ENCODE peak calls at places on chromosomes 16 and 17, in six cellular contexts. Q is gastrocnemius medialis, G is mesenchymal stem cell, Y is iPS DF 6.9, R is SJSA1, O is heart right ventricle. F is an unnamed sample. For H3K27me3, the result is how much of the 10 kb centered on the place peaks cover.

GRCh38 chr16:66754211-66754610 is 2.8 kb upstream of the DYNC1LI2 start:
- DNase-seq in Q (no peak), G (no peak), Y (no peak), R (no peak), O (no peak), F (no peak)

GRCh38 chr17:1865252-1866037 is 35.6 kb downstream of the RPA1 start:
- DNase-seq in Q (no peak), G (peak), Y (peak), R (no peak), O (no peak), F (peak)

GRCh38 chr17:13755851-13756250 is 154.1 kb upstream of the HS3ST3A1 start:
- DNase-seq in Q (no peak), G (no peak), Y (no peak), R (no peak), O (no peak), F (no peak)

GRCh38 chr17:82870541-82870940 is 30.7 kb upstream of the ZNF750 start:
- DNase-seq in Q (no peak), G (no peak), Y (no peak), R (no peak), O (no peak), F (no peak)

GRCh38 chr17:42781639-42782401 is 1.4 kb downstream of the WNK4 start:
- DNase-seq in Q (no peak), G (no peak), Y (no peak), R (no peak), O (no peak), F (no peak)

GRCh38 chr17:21289902-21290571 is 5.5 kb downstream of the MAP2K3 start:
- DNase-seq in Q (peak), G (no peak), Y (no peak), R (no peak), O (peak), F (no peak)

GRCh38 chr16:88030498-88030897 is 79.3 kb downstream of the BANP start:
- DNase-seq in Q (no peak), G (no peak), Y (no peak), R (no peak), O (no peak), F (no peak)

GRCh38 chr16:9297437-9298113 is 206.1 kb downstream of the HAPSTR1 start:
- DNase-seq in Q (no peak), G (no peak), Y (peak), R (no peak), O (peak), F (no peak)

GRCh38 chr17:15026088-15026487 is 239.0 kb downstream of the PMP22 start:
- DNase-seq in Q (no peak), G (no peak), Y (no peak), R (no peak), O (no peak), F (no peak)

GRCh38 chr17:79952265-79952877 is 83.3 kb downstream of the TBC1D16 start:
- DNase-seq in Q (no peak), G (no peak), Y (no peak), R (peak), O (no peak), F (no peak)

GRCh38 chr17:28612936-28613872 is 781 bp downstream of the RSKR start:
- DNase-seq in Q (no peak), G (peak), Y (no peak), R (no peak), O (no peak), F (peak)

GRCh38 chr16:69613283-69614154 is 47.8 kb downstream of the NFAT5 start:
- DNase-seq in Q (peak), G (peak), Y (no peak), R (no peak), O (no peak), F (peak)

GRCh38 chr16:69566437-69567030 is 768 bp downstream of the NFAT5 start:
- DNase-seq in Q (peak), G (peak), Y (no peak), R (peak), O (peak), F (peak)

GRCh38 chr16:20826039-20826566 is 19.8 kb downstream of the REXO5 start:
- DNase-seq in Q (no peak), G (no peak), Y (no peak), R (no peak), O (no peak), F (no peak)

GRCh38 chr16:71442041-71442440 is at the start of gene TLE7:
- DNase-seq in Q (no peak), G (no peak), Y (no peak), R (no peak), O (no peak), F (no peak)

GRCh38 chr17:2691965-2692780 is 19.4 kb downstream of the CLUH start:
- DNase-seq in Q (no peak), G (no peak), Y (no peak), R (peak), O (no peak), F (no peak)

GRCh38 chr17:19729900-19730299 is 13.5 kb upstream of the SLC47A2 start:
- DNase-seq in Q (no peak), G (no peak), Y (no peak), R (no peak), O (no peak), F (no peak)

GRCh38 chr16:25093208-25094061 is 18.1 kb upstream of the LCMT1 start:
- DNase-seq in Q (no peak), G (no peak), Y (no peak), R (no peak), O (no peak), F (no peak)

GRCh38 chr16:74724820-74725549 is 24.3 kb upstream of the MLKL start:
- DNase-seq in Q (no peak), G (no peak), Y (no peak), R (peak), O (no peak), F (no peak)

GRCh38 chr17:44496815-44497214 is 6.4 kb downstream of the GPATCH8 start:
- DNase-seq in Q (no peak), G (no peak), Y (no peak), R (no peak), O (no peak), F (no peak)

GRCh38 chr16:31224092-31224955 is 7.4 kb upstream of the PYDC1 start:
- DNase-seq in Q (no peak), G (no peak), Y (no peak), R (no peak), O (no peak), F (no peak)

GRCh38 chr17:64617125-64617780 is 44.9 kb downstream of the SMURF2 start:
- DNase-seq in Q (no peak), G (no peak), Y (no peak), R (no peak), O (no peak), F (no peak)

GRCh38 chr16:66714659-66715307 is 18.2 kb upstream of the CMTM4 start:
- DNase-seq in Q (no peak), G (no peak), Y (no peak), R (no peak), O (no peak), F (peak)

GRCh38 chr17:64683791-64684190 is 21.7 kb upstream of the SMURF2 start:
- DNase-seq in Q (no peak), G (no peak), Y (no peak), R (peak), O (no peak), F (no peak)

GRCh38 chr17:76578376-76578775 is 7.3 kb downstream of the ST6GALNAC2 start:
- DNase-seq in Q (no peak), G (no peak), Y (no peak), R (no peak), O (no peak), F (peak)

GRCh38 chr16:64459821-64460220 is 662.0 kb downstream of the CDH11 start:
- DNase-seq in Q (no peak), G (peak), Y (no peak), R (no peak), O (no peak), F (peak)

GRCh38 chr17:7922499-7923289 is 6.6 kb upstream of the RNF227 start:
- DNase-seq in Q (peak), G (peak), Y (no peak), R (peak), O (peak), F (peak)

GRCh38 chr16:88536510-88536909 is 33.7 kb upstream of the ZC3H18 start:
- DNase-seq in Q (no peak), G (no peak), Y (no peak), R (no peak), O (no peak), F (no peak)

GRCh38 chr16:51919736-51920135 is 627.2 kb downstream of the TOX3 start:
- DNase-seq in Q (no peak), G (no peak), Y (no peak), R (no peak), O (no peak), F (peak)

GRCh38 chr16:58026705-58027340 is 1.3 kb downstream of the MMP15 start:
- DNase-seq in Q (no peak), G (peak), Y (no peak), R (no peak), O (peak), F (no peak)

GRCh38 chr16:58236831-58237230 is 38.9 kb upstream of the CSNK2A2 start:
- DNase-seq in Q (no peak), G (no peak), Y (no peak), R (no peak), O (no peak), F (no peak)

GRCh38 chr16:14489460-14489859 is 140.6 kb downstream of the PARN start:
- DNase-seq in Q (no peak), G (peak), Y (no peak), R (no peak), O (no peak), F (no peak)

GRCh38 chr16:67198238-67198734 is 645 bp upstream of the ELMO3 start:
- DNase-seq in Q (no peak), G (peak), Y (no peak), R (no peak), O (no peak), F (peak)

GRCh38 chr17:45406107-45406506 is 26.6 kb downstream of the ARHGAP27 start:
- DNase-seq in Q (no peak), G (no peak), Y (no peak), R (no peak), O (no peak), F (no peak)

GRCh38 chr16:49283376-49284049 is 1.9 kb upstream of the CBLN1 start:
- DNase-seq in Q (no peak), G (no peak), Y (no peak), R (no peak), O (no peak), F (no peak)

GRCh38 chr16:49287572-49287971 is 5.9 kb upstream of the CBLN1 start:
- DNase-seq in Q (no peak), G (no peak), Y (no peak), R (no peak), O (no peak), F (no peak)

GRCh38 chr16:49281843-49282642 is 405 bp upstream of the CBLN1 start:
- DNase-seq in Q (peak), G (peak), Y (no peak), R (no peak), O (peak), F (peak)

GRCh38 chr16:49282690-49283375 is 1.2 kb upstream of the CBLN1 start:
- DNase-seq in Q (no peak), G (no peak), Y (no peak), R (no peak), O (peak), F (no peak)

GRCh38 chr16:49284962-49285361 is 3.3 kb upstream of the CBLN1 start:
- DNase-seq in Q (no peak), G (no peak), Y (no peak), R (no peak), O (no peak), F (no peak)
- H3K27me3 ChIP-seq in Q (under half), G (half or more), Y (under half), R (half or more), O (half or more), F (under half)

GRCh38 chr16:85999778-86000177 is 100.8 kb downstream of the IRF8 start:
- DNase-seq in Q (no peak), G (no peak), Y (no peak), R (no peak), O (no peak), F (no peak)
- H3K27me3 ChIP-seq in Q (under half), G (half or more), Y (under half), R (under half), O (under half), F (under half)

GRCh38 chr17:74850914-74851313 is 8.8 kb downstream of the GRIN2C start:
- DNase-seq in Q (no peak), G (no peak), Y (no peak), R (no peak), O (no peak), F (no peak)
- H3K27me3 ChIP-seq in Q (under half), G (half or more), Y (under half), R (half or more), O (half or more), F (under half)

DNA sequence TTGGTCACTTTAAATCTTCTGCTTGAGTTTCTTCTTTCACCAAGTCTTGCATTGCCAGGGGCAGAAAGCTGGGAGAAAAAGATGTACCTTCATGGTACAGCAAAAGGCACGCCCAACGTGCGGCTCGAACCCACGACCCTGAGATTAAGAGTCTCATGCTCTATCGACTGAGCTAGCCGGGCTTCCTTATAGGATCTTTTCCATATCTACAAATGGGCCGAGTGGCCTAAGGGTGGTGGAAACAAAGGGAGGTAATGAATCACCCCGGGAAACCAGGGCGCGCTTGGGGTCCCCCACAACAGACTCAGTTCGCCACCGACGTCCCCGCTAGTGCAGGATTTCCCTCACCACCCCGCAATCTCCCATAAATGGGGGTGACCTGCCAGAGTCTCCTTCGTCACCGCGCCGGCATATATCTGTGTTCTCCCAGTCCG is 7.5 kb upstream of the OR1F1 start:
- DNase-seq in Q (no peak), G (peak), Y (no peak), R (no peak), O (no peak), F (peak)
- H3K27me3 ChIP-seq in Q (half or more), G (half or more), Y (under half), R (under half), O (half or more), F (under half)

GRCh38 chr16:84281077-84281476 is 13.6 kb upstream of the WFDC1 start:
- DNase-seq in Q (no peak), G (peak), Y (no peak), R (no peak), O (no peak), F (peak)
- H3K27me3 ChIP-seq in Q (under half), G (half or more), Y (under half), R (under half), O (under half), F (under half)

GRCh38 chr17:50625032-50625871 is 9.4 kb upstream of the ABCC3 start:
- DNase-seq in Q (no peak), G (no peak), Y (no peak), R (no peak), O (no peak), F (no peak)

GRCh38 chr17:50627782-50628601 is 6.7 kb upstream of the ABCC3 start:
- DNase-seq in Q (no peak), G (peak), Y (no peak), R (no peak), O (no peak), F (no peak)

GRCh38 chr17:50624321-50624935 is 10.3 kb upstream of the ABCC3 start:
- DNase-seq in Q (no peak), G (no peak), Y (no peak), R (no peak), O (no peak), F (no peak)

GRCh38 chr17:50627386-50627781 is 7.3 kb upstream of the ABCC3 start:
- DNase-seq in Q (no peak), G (no peak), Y (no peak), R (no peak), O (no peak), F (no peak)

GRCh38 chr17:50626037-50626574 is 8.6 kb upstream of the ABCC3 start:
- DNase-seq in Q (peak), G (peak), Y (peak), R (peak), O (peak), F (peak)
- H3K27me3 ChIP-seq in Q (under half), G (under half), Y (under half), R (under half), O (under half), F (under half)